ENCODE peak calls at places on chromosomes 1 and 21, in ten cellular contexts. Y is suprapubic skin, Q is HCT116, X is H1, O is prostate gland, L is sigmoid colon, R is stomach, P is breast epithelium, C is spleen, H is endothelial cell of umbilical vein. B is an unnamed sample.

GRCh38 chr1:241990040-241990439 is 8.9 kb downstream of the MAP1LC3C start:
- DNase-seq in Y (peak), Q (peak), X (no peak), O (no peak), L (peak), R (peak), P (peak), C (no peak), H (no peak), B (no peak)

GRCh38 chr1:58422436-58422835 is 124.1 kb downstream of the OMA1 start:
- DNase-seq in Y (no peak), Q (no peak), X (no peak), O (no peak), L (no peak), R (no peak), P (no peak), C (no peak), H (no peak), B (no peak)

GRCh38 chr21:25790122-25790951 is 55.6 kb downstream of the GABPA start:
- DNase-seq in Y (no peak), Q (peak), X (no peak), O (no peak), L (no peak), R (no peak), P (no peak), C (no peak), H (peak), B (no peak)

GRCh38 chr1:195714248-195714647 is 894.0 kb downstream of the KCNT2 start:
- DNase-seq in Y (no peak), Q (no peak), X (no peak), O (no peak), L (no peak), R (no peak), P (no peak), C (no peak), H (no peak), B (no peak)

GRCh38 chr1:56139786-56140185 is 439.6 kb downstream of the PLPP3 start:
- DNase-seq in Y (no peak), Q (no peak), X (no peak), O (no peak), L (no peak), R (no peak), P (no peak), C (no peak), H (no peak), B (no peak)

GRCh38 chr1:53982034-53982761 is 35.8 kb downstream of the LDLRAD1 start:
- DNase-seq in Y (no peak), Q (no peak), X (peak), O (peak), L (no peak), R (no peak), P (peak), C (no peak), H (peak), B (no peak)

GRCh38 chr1:4935807-4936206 is 281.4 kb downstream of the AJAP1 start:
- DNase-seq in Y (no peak), Q (no peak), X (no peak), O (no peak), L (no peak), R (no peak), P (no peak), C (no peak), H (no peak), B (no peak)

GRCh38 chr1:62732327-62732726 is 44.1 kb upstream of the DOCK7 start:
- DNase-seq in Y (no peak), Q (no peak), X (no peak), O (no peak), L (no peak), R (no peak), P (no peak), C (no peak), H (no peak), B (no peak)

GRCh38 chr1:63317007-63317813 is 5.2 kb upstream of the FOXD3 start:
- DNase-seq in Y (no peak), Q (peak), X (no peak), O (peak), L (peak), R (peak), P (peak), C (peak), H (peak), B (peak)

GRCh38 chr1:174165471-174166137 is 6.3 kb downstream of the RABGAP1L start:
- DNase-seq in Y (no peak), Q (no peak), X (no peak), O (no peak), L (no peak), R (no peak), P (no peak), C (no peak), H (no peak), B (no peak)

GRCh38 chr1:71448444-71448843 is 367.6 kb upstream of the ZRANB2 start:
- DNase-seq in Y (no peak), Q (no peak), X (no peak), O (no peak), L (no peak), R (no peak), P (no peak), C (no peak), H (no peak), B (no peak)

GRCh38 chr1:212315907-212316306 is 30.7 kb downstream of the PPP2R5A start:
- DNase-seq in Y (no peak), Q (peak), X (peak), O (no peak), L (no peak), R (no peak), P (no peak), C (no peak), H (peak), B (no peak)

GRCh38 chr1:35345439-35345981 is 77.0 kb downstream of the ZMYM4 start:
- DNase-seq in Y (no peak), Q (no peak), X (no peak), O (no peak), L (no peak), R (no peak), P (no peak), C (no peak), H (no peak), B (no peak)

GRCh38 chr1:91729621-91730348 is 156.2 kb downstream of the TGFBR3 start:
- DNase-seq in Y (no peak), Q (no peak), X (no peak), O (no peak), L (no peak), R (no peak), P (no peak), C (no peak), H (no peak), B (no peak)

GRCh38 chr1:24903955-24904730 is 25.9 kb downstream of the RUNX3 start:
- DNase-seq in Y (peak), Q (no peak), X (no peak), O (no peak), L (peak), R (peak), P (no peak), C (peak), H (no peak), B (peak)

GRCh38 chr1:15820478-15820877 is 13.0 kb upstream of the UQCRHL start:
- DNase-seq in Y (no peak), Q (no peak), X (no peak), O (no peak), L (no peak), R (no peak), P (peak), C (peak), H (no peak), B (no peak)

GRCh38 chr1:37755290-37755689 is 9.6 kb downstream of the EPHA10 start:
- DNase-seq in Y (no peak), Q (peak), X (no peak), O (no peak), L (no peak), R (no peak), P (no peak), C (no peak), H (no peak), B (no peak)

GRCh38 chr1:15758537-15758936 is at the start of gene FBLIM1:
- DNase-seq in Y (no peak), Q (no peak), X (no peak), O (peak), L (peak), R (no peak), P (no peak), C (no peak), H (no peak), B (no peak)

GRCh38 chr1:14323665-14324630 is 274.5 kb upstream of the KAZN start:
- DNase-seq in Y (no peak), Q (no peak), X (no peak), O (no peak), L (no peak), R (no peak), P (no peak), C (no peak), H (no peak), B (no peak)

GRCh38 chr1:246947255-246947654 is 15.5 kb upstream of the AHCTF1 start:
- DNase-seq in Y (no peak), Q (no peak), X (no peak), O (peak), L (peak), R (peak), P (no peak), C (no peak), H (peak), B (no peak)

GRCh38 chr1:38775175-38775845 is 84.3 kb downstream of the RRAGC start:
- DNase-seq in Y (no peak), Q (no peak), X (no peak), O (no peak), L (no peak), R (no peak), P (no peak), C (no peak), H (no peak), B (no peak)

GRCh38 chr1:89975540-89976125 is 19.3 kb upstream of the ZNF326 start:
- DNase-seq in Y (no peak), Q (no peak), X (no peak), O (no peak), L (no peak), R (no peak), P (no peak), C (no peak), H (peak), B (no peak)

GRCh38 chr1:214808845-214809460 is 206.0 kb downstream of the CENPF start:
- DNase-seq in Y (no peak), Q (peak), X (no peak), O (no peak), L (no peak), R (no peak), P (no peak), C (no peak), H (peak), B (no peak)

GRCh38 chr21:19998450-19998849 is 999.8 kb upstream of the NCAM2 start:
- DNase-seq in Y (no peak), Q (no peak), X (no peak), O (no peak), L (no peak), R (no peak), P (no peak), C (no peak), H (no peak), B (no peak)

GRCh38 chr1:243438815-243439214 is 183.0 kb downstream of the SDCCAG8 start:
- DNase-seq in Y (no peak), Q (no peak), X (no peak), O (no peak), L (no peak), R (no peak), P (no peak), C (no peak), H (no peak), B (no peak)

GRCh38 chr21:39610705-39611104 is 2.0 kb upstream of the B3GALT5 start:
- DNase-seq in Y (no peak), Q (no peak), X (peak), O (no peak), L (no peak), R (no peak), P (no peak), C (no peak), H (no peak), B (no peak)

GRCh38 chr1:23194119-23194984 is 22.9 kb downstream of the HTR1D start:
- DNase-seq in Y (no peak), Q (no peak), X (no peak), O (no peak), L (no peak), R (no peak), P (no peak), C (no peak), H (no peak), B (no peak)

GRCh38 chr1:157993179-157994080 is at the start of gene KIRREL1:
- DNase-seq in Y (no peak), Q (no peak), X (no peak), O (peak), L (peak), R (peak), P (no peak), C (peak), H (peak), B (no peak)

GRCh38 chr1:19762175-19762779 is 37.4 kb downstream of the TMCO4 start:
- DNase-seq in Y (no peak), Q (no peak), X (no peak), O (peak), L (no peak), R (peak), P (no peak), C (no peak), H (peak), B (peak)

GRCh38 chr1:119367332-119368124 is 1.1 kb upstream of the HAO2 start:
- DNase-seq in Y (no peak), Q (peak), X (no peak), O (no peak), L (no peak), R (no peak), P (no peak), C (no peak), H (peak), B (peak)

GRCh38 chr21:34861302-34861701 is 187.8 kb downstream of the RUNX1 start:
- DNase-seq in Y (no peak), Q (no peak), X (no peak), O (no peak), L (no peak), R (no peak), P (no peak), C (no peak), H (no peak), B (no peak)

GRCh38 chr1:200373811-200374231 is 36.0 kb downstream of the ZNF281 start:
- DNase-seq in Y (no peak), Q (no peak), X (no peak), O (no peak), L (no peak), R (no peak), P (no peak), C (no peak), H (no peak), B (no peak)

GRCh38 chr1:200369706-200370105 is 40.1 kb downstream of the ZNF281 start:
- DNase-seq in Y (no peak), Q (no peak), X (no peak), O (no peak), L (no peak), R (no peak), P (no peak), C (no peak), H (no peak), B (no peak)

GRCh38 chr1:200372095-200372884 is 37.5 kb downstream of the ZNF281 start:
- DNase-seq in Y (no peak), Q (peak), X (peak), O (peak), L (no peak), R (no peak), P (no peak), C (no peak), H (peak), B (no peak)

GRCh38 chr1:200374569-200375312 is 35.1 kb downstream of the ZNF281 start:
- DNase-seq in Y (no peak), Q (no peak), X (no peak), O (no peak), L (no peak), R (no peak), P (no peak), C (no peak), H (no peak), B (no peak)

DNA sequence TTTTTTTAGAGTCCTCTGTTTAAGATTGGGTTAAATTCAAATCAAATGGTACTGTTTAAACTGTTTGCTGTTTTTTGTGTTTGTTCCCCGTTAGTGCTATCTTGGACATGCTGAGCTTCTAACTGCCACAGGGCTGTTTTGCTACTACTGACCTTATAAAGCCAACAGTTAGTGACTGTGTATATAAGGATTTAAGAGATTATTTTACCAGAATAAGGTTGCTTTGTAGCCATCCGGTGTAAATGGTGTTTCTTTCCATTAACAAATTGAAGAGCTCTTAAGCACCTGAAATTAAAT is 37.0 kb downstream of the ZNF281 start:
- DNase-seq in Y (no peak), Q (no peak), X (no peak), O (no peak), L (no peak), R (no peak), P (no peak), C (no peak), H (no peak), B (no peak)
- TF ChIP-seq POLR2A in Y (no peak), Q (no peak), X (no peak), O (no peak), L (no peak), R (no peak), P (no peak), C (no peak), H (no peak), B (no peak)

GRCh38 chr1:230087034-230087721 is 20.1 kb downstream of the GALNT2 start:
- DNase-seq in Y (no peak), Q (no peak), X (no peak), O (peak), L (no peak), R (no peak), P (no peak), C (no peak), H (no peak), B (no peak)
- TF ChIP-seq POLR2AphosphoS5 in Y (no peak), Q (no peak), X (no peak), O (no peak), L (no peak), R (no peak), P (no peak), C (no peak), H (no peak), B (no peak)

GRCh38 chr1:161018631-161018930 is 2.4 kb downstream of the F11R start:
- DNase-seq in Y (no peak), Q (no peak), X (no peak), O (no peak), L (no peak), R (no peak), P (no peak), C (no peak), H (no peak), B (no peak)

GRCh38 chr1:161021168-161021958 is 411 bp upstream of the F11R start:
- DNase-seq in Y (peak), Q (peak), X (peak), O (peak), L (peak), R (peak), P (peak), C (peak), H (peak), B (peak)

GRCh38 chr1:161019767-161020572 is 982 bp downstream of the F11R start:
- DNase-seq in Y (no peak), Q (no peak), X (no peak), O (peak), L (no peak), R (no peak), P (no peak), C (no peak), H (peak), B (no peak)

GRCh38 chr1:161021959-161022332 is 994 bp upstream of the F11R start:
- DNase-seq in Y (no peak), Q (no peak), X (no peak), O (no peak), L (no peak), R (no peak), P (no peak), C (no peak), H (no peak), B (no peak)

DNA sequence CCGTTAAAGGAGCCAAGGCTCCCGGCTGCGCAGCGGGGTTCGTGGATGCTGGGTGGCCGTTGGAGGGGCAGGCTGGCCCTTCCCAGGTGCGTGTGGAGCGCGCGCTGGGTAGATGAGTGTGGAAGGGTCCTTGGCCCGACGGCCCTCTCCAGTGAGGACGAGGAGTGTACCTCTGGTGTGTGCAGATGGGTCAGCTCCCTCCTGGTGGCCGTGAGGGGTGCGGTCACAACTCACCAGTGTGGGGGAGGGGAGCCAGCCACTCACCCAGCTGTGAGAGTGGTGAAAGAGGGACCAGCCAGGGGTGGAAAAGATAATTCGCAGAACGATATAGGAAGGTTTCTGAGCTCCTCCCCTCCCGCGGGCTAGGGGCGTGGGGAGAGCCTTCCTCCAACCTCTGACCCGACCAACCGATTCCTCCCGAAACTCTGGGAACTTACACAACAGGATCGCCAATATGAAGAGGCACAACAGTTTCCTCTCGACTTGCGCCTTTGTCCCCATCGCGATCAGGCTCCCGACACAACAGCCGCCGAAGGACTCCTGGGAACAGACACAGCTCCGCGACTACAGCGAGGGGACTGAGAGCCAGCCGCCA is at the start of gene F11R:
- DNase-seq in Y (no peak), Q (no peak), X (no peak), O (peak), L (no peak), R (peak), P (peak), C (peak), H (peak), B (peak)
- TF ChIP-seq POLR2A in Y (peak), Q (no peak), X (peak), O (peak), L (no peak), R (no peak), P (peak), C (peak), H (peak), B (peak)

GRCh38 chr1:1432951-1433803 is 2.3 kb upstream of the VWA1 start:
- DNase-seq in Y (no peak), Q (no peak), X (no peak), O (peak), L (peak), R (peak), P (peak), C (peak), H (no peak), B (peak)

GRCh38 chr1:1431006-1431844 is 4.3 kb upstream of the VWA1 start:
- DNase-seq in Y (no peak), Q (no peak), X (no peak), O (no peak), L (no peak), R (no peak), P (no peak), C (peak), H (no peak), B (peak)

GRCh38 chr1:1430114-1430982 is 5.1 kb upstream of the VWA1 start:
- DNase-seq in Y (no peak), Q (no peak), X (no peak), O (peak), L (peak), R (peak), P (peak), C (peak), H (peak), B (no peak)

GRCh38 chr1:1432566-1432950 is 2.9 kb upstream of the VWA1 start:
- DNase-seq in Y (no peak), Q (no peak), X (no peak), O (no peak), L (no peak), R (no peak), P (no peak), C (no peak), H (no peak), B (no peak)

GRCh38 chr1:1431845-1432565 is 3.5 kb upstream of the VWA1 start:
- DNase-seq in Y (no peak), Q (no peak), X (no peak), O (no peak), L (peak), R (peak), P (no peak), C (peak), H (no peak), B (no peak)
- TF ChIP-seq POLR2AphosphoS5 in Y (no peak), Q (no peak), X (no peak), O (no peak), L (peak), R (peak), P (no peak), C (peak), H (no peak), B (no peak)

DNA sequence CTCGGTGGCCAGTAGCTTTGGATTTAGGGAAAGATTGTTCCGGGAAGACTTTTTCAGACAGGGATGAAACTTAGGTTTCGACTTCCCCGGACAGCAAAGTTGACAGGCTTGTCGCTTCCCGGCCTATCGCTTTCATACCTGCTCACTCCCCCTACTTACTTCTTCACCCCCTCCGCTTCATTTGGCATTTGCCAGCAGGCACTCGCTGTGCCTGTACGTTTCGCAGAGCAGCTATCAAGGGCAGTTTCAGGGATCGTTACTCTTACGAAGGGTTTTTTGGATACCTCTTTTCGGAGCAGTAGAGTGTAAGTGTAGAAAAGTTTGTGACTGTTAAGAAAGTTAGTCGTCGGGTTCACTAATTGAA is 393 bp downstream of the BLZF1 start:
- DNase-seq in Y (no peak), Q (no peak), X (no peak), O (peak), L (no peak), R (peak), P (no peak), C (peak), H (peak), B (peak)
- TF ChIP-seq POLR2A in Y (no peak), Q (no peak), X (no peak), O (no peak), L (no peak), R (no peak), P (no peak), C (no peak), H (no peak), B (no peak)

B was measured in GM12892.